ENCODE peak calls at places on chromosome 12, in seven cellular contexts. T, G, E, Z, M, I and K are unnamed samples.

GRCh38 chr12:53613821-53614220 is 12.4 kb downstream of the ATF7 start:
- DNase-seq in T (peak; percentile 19), G (no peak), E (no peak), Z (peak; percentile 90), M (no peak), I (no peak), K (no peak)

GRCh38 chr12:107402041-107403022 is 283.3 kb upstream of the PWP1 start:
- DNase-seq in T (peak; percentile 64), G (peak; percentile 51), E (no peak), Z (peak; percentile 83), M (no peak), I (peak; percentile 76), K (peak; percentile 90)

GRCh38 chr12:6056406-6057211 is 67.9 kb downstream of the VWF start:
- DNase-seq in T (no peak), G (peak; percentile 54), E (no peak), Z (no peak), M (no peak), I (peak; percentile 20), K (peak; percentile 26)

GRCh38 chr12:105341010-105341409 is 10.5 kb downstream of the C12orf75 start:
- DNase-seq in T (peak; percentile 48), G (no peak), E (no peak), Z (peak; percentile 76), M (no peak), I (no peak), K (no peak)

GRCh38 chr12:31959701-31960391 is 631 bp downstream of the RESF1 start:
- DNase-seq in T (peak; percentile 60), G (peak; percentile 89), E (no peak), Z (peak; percentile 64), M (no peak), I (peak; percentile 84), K (peak; percentile 99)

GRCh38 chr12:59329457-59329856 is 266.4 kb upstream of the SLC16A7 start:
- DNase-seq in T (no peak), G (no peak), E (no peak), Z (no peak), M (no peak), I (no peak), K (no peak)

GRCh38 chr12:108856428-108857157 is 790 bp downstream of the SSH1 start:
- DNase-seq in T (peak; percentile 87), G (no peak), E (peak; percentile 56), Z (peak; percentile 76), M (peak; percentile 88), I (peak; percentile 16), K (peak; percentile 51)

GRCh38 chr12:20561886-20562285 is 133.2 kb upstream of the SLCO1C1 start:
- DNase-seq in T (peak; percentile 52), G (no peak), E (no peak), Z (no peak), M (no peak), I (no peak), K (no peak)

GRCh38 chr12:69900720-69901131 is 75.7 kb downstream of the MYRFL start:
- DNase-seq in T (peak; percentile 64), G (peak; percentile 89), E (no peak), Z (peak; percentile 87), M (no peak), I (peak; percentile 84), K (peak; percentile 90)

GRCh38 chr12:110314308-110314707 is 33.3 kb downstream of the ATP2A2 start:
- DNase-seq in T (peak; percentile 92), G (no peak), E (no peak), Z (peak; percentile 65), M (no peak), I (no peak), K (no peak)

GRCh38 chr12:68180792-68181744 is 21.5 kb upstream of the IFNG start:
- DNase-seq in T (no peak), G (peak; percentile 91), E (no peak), Z (peak; percentile 50), M (no peak), I (no peak), K (peak; percentile 87)

GRCh38 chr12:32155911-32156585 is 49.4 kb downstream of the BICD1 start:
- DNase-seq in T (no peak), G (peak; percentile 90), E (no peak), Z (peak; percentile 23), M (no peak), I (peak; percentile 70), K (peak; percentile 100)

GRCh38 chr12:101174576-101174975 is 35.5 kb downstream of the SLC5A8 start:
- DNase-seq in T (no peak), G (no peak), E (no peak), Z (no peak), M (no peak), I (no peak), K (no peak)

GRCh38 chr12:25362646-25363045 is 111.9 kb upstream of the KRAS start:
- DNase-seq in T (peak; percentile 40), G (no peak), E (no peak), Z (no peak), M (no peak), I (no peak), K (no peak)

GRCh38 chr12:103627189-103627855 is 40.2 kb downstream of the STAB2 start:
- DNase-seq in T (no peak), G (peak; percentile 68), E (no peak), Z (no peak), M (no peak), I (no peak), K (no peak)

GRCh38 chr12:55041651-55042050 is 21.9 kb downstream of the NEUROD4 start:
- DNase-seq in T (no peak), G (no peak), E (no peak), Z (no peak), M (no peak), I (no peak), K (no peak)

GRCh38 chr12:40107098-40107802 is 1.4 kb upstream of the SLC2A13 start:
- DNase-seq in T (peak; percentile 70), G (peak; percentile 82), E (no peak), Z (peak; percentile 84), M (peak; percentile 92), I (peak; percentile 77), K (peak; percentile 83)

GRCh38 chr12:96121271-96121711 is 72.9 kb upstream of the ELK3 start:
- DNase-seq in T (no peak), G (no peak), E (no peak), Z (peak; percentile 16), M (no peak), I (no peak), K (no peak)

GRCh38 chr12:2998789-2999264 is 39.6 kb downstream of the TEAD4 start:
- DNase-seq in T (peak; percentile 87), G (no peak), E (no peak), Z (peak; percentile 54), M (no peak), I (no peak), K (no peak)

GRCh38 chr12:57049890-57050289 is at the start of gene MYO1A:
- DNase-seq in T (peak; percentile 55), G (no peak), E (no peak), Z (peak; percentile 28), M (no peak), I (no peak), K (peak; percentile 14)